ENCODE peak calls at places on chromosomes 7 and 10, in ten cellular contexts. T, Q, H, G, N, R, U, J, Z and W are unnamed samples.

GRCh38 chr7:25762511-25763119 is 389.4 kb upstream of the NFE2L3 start:
- DNase-seq in T (no peak), Q (no peak), H (no peak), G (no peak), N (no peak), R (no peak), U (no peak), J (no peak), Z (no peak), W (no peak)

GRCh38 chr10:37774351-37774750 is 83.1 kb downstream of the ZNF248 start:
- DNase-seq in T (no peak), Q (no peak), H (no peak), G (no peak), N (no peak), R (no peak), U (no peak), J (no peak), Z (no peak), W (no peak)

GRCh38 chr7:88628363-88629085 is 131.0 kb upstream of the ZNF804B start:
- DNase-seq in T (no peak), Q (no peak), H (no peak), G (no peak), N (no peak), R (no peak), U (no peak), J (no peak), Z (no peak), W (no peak)

GRCh38 chr7:157005456-157006204 is 4.8 kb downstream of the MNX1 start:
- DNase-seq in T (no peak), Q (no peak), H (peak), G (no peak), N (no peak), R (no peak), U (peak), J (no peak), Z (no peak), W (no peak)

GRCh38 chr10:112000466-112000865 is 183.1 kb downstream of the GPAM start:
- DNase-seq in T (no peak), Q (no peak), H (peak), G (no peak), N (no peak), R (no peak), U (no peak), J (no peak), Z (no peak), W (no peak)

GRCh38 chr7:82319674-82320118 is 123.9 kb downstream of the CACNA2D1 start:
- DNase-seq in T (no peak), Q (no peak), H (peak), G (peak), N (peak), R (peak), U (no peak), J (peak), Z (peak), W (peak)

GRCh38 chr7:122975341-122975740 is 20.2 kb downstream of the TAS2R16 start:
- DNase-seq in T (no peak), Q (no peak), H (no peak), G (no peak), N (peak), R (no peak), U (no peak), J (peak), Z (peak), W (no peak)

GRCh38 chr7:100022621-100023020 is 7.2 kb downstream of the ZKSCAN1 start:
- DNase-seq in T (no peak), Q (no peak), H (peak), G (peak), N (no peak), R (no peak), U (no peak), J (no peak), Z (no peak), W (no peak)

GRCh38 chr7:158612546-158612945 is 24.9 kb upstream of the PTPRN2 start:
- DNase-seq in T (no peak), Q (no peak), H (no peak), G (no peak), N (no peak), R (no peak), U (no peak), J (no peak), Z (no peak), W (no peak)

GRCh38 chr7:600149-600814 is 80.6 kb upstream of the PDGFA start:
- DNase-seq in T (no peak), Q (no peak), H (peak), G (no peak), N (no peak), R (no peak), U (no peak), J (no peak), Z (no peak), W (peak)

GRCh38 chr7:14821757-14822480 is 80.6 kb downstream of the DGKB start:
- DNase-seq in T (no peak), Q (no peak), H (no peak), G (no peak), N (peak), R (peak), U (no peak), J (no peak), Z (no peak), W (no peak)

GRCh38 chr10:43963379-43963778 is 314.7 kb upstream of the ZNF32 start:
- DNase-seq in T (no peak), Q (no peak), H (peak), G (no peak), N (no peak), R (no peak), U (no peak), J (no peak), Z (no peak), W (no peak)

GRCh38 chr10:120131183-120131582 is 238.7 kb downstream of the SEC23IP start:
- DNase-seq in T (peak), Q (no peak), H (no peak), G (no peak), N (peak), R (peak), U (peak), J (peak), Z (peak), W (no peak)

GRCh38 chr10:77531441-77532001 is 106.1 kb downstream of the KCNMA1 start:
- DNase-seq in T (no peak), Q (no peak), H (peak), G (no peak), N (peak), R (peak), U (no peak), J (peak), Z (peak), W (no peak)

GRCh38 chr10:94997763-94998174 is 59.3 kb downstream of the CYP2C9 start:
- DNase-seq in T (no peak), Q (no peak), H (no peak), G (no peak), N (no peak), R (no peak), U (peak), J (no peak), Z (no peak), W (no peak)

GRCh38 chr7:7672545-7673239 is 32.1 kb downstream of the UMAD1 start:
- DNase-seq in T (no peak), Q (no peak), H (no peak), G (no peak), N (no peak), R (no peak), U (no peak), J (no peak), Z (no peak), W (no peak)

GRCh38 chr7:22551768-22552513 is 52.0 kb upstream of the STEAP1B start:
- DNase-seq in T (no peak), Q (no peak), H (no peak), G (no peak), N (no peak), R (no peak), U (no peak), J (no peak), Z (no peak), W (no peak)

GRCh38 chr7:94444808-94445207 is 50.1 kb downstream of the COL1A2 start:
- DNase-seq in T (no peak), Q (no peak), H (no peak), G (no peak), N (no peak), R (no peak), U (no peak), J (no peak), Z (no peak), W (no peak)

GRCh38 chr7:42614636-42615035 is 297.2 kb downstream of the C7orf25 start:
- DNase-seq in T (no peak), Q (no peak), H (no peak), G (no peak), N (no peak), R (no peak), U (no peak), J (no peak), Z (no peak), W (no peak)

GRCh38 chr7:42621543-42622219 is 290.2 kb downstream of the C7orf25 start:
- DNase-seq in T (no peak), Q (no peak), H (no peak), G (no peak), N (no peak), R (no peak), U (no peak), J (no peak), Z (no peak), W (no peak)

GRCh38 chr7:42617071-42617705 is 294.7 kb downstream of the C7orf25 start:
- DNase-seq in T (no peak), Q (no peak), H (peak), G (no peak), N (no peak), R (no peak), U (no peak), J (no peak), Z (no peak), W (no peak)

GRCh38 chr7:42618649-42619315 is 293.1 kb downstream of the C7orf25 start:
- DNase-seq in T (no peak), Q (no peak), H (no peak), G (no peak), N (no peak), R (no peak), U (no peak), J (no peak), Z (no peak), W (no peak)

GRCh38 chr7:42617781-42618457 is 294.0 kb downstream of the C7orf25 start:
- DNase-seq in T (no peak), Q (no peak), H (no peak), G (no peak), N (no peak), R (no peak), U (peak), J (no peak), Z (peak), W (no peak)
- TF ChIP-seq CTCF in T (no peak), Q (no peak), H (no peak), G (no peak), N (no peak), R (no peak), U (peak), J (no peak), Z (no peak), W (no peak)

DNA sequence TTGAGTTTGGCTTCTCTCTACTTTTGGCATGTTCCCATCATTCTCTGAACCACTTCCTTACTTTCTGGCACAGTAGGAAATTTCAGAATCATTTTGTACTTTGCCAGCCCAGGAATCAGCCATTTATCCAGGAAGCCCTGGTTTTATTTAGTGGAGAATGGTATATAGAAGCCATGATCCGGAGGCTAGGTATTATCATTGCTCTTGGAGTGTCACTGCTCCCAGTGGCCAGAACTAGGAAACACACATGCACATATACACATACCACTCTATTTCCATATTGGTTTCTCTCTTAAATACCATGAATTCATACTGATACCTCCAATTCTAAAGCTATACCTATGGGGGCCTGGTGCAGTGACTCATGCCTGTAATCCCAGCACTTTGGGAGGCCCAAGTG is 36.3 kb downstream of the SUFU start:
- DNase-seq in T (no peak), Q (no peak), H (no peak), G (no peak), N (peak), R (peak), U (no peak), J (no peak), Z (peak), W (no peak)
- TF ChIP-seq CTCF in T (peak), Q (no peak), H (peak), G (no peak), N (peak), R (peak), U (peak), J (peak), Z (peak), W (peak)

GRCh38 chr10:74176380-74177139 is 25.5 kb downstream of the ADK start:
- DNase-seq in T (peak), Q (peak), H (peak), G (peak), N (peak), R (peak), U (peak), J (peak), Z (peak), W (peak)
- TF ChIP-seq CTCF in T (no peak), Q (no peak), H (no peak), G (no peak), N (no peak), R (no peak), U (no peak), J (no peak), Z (no peak), W (no peak)

DNA sequence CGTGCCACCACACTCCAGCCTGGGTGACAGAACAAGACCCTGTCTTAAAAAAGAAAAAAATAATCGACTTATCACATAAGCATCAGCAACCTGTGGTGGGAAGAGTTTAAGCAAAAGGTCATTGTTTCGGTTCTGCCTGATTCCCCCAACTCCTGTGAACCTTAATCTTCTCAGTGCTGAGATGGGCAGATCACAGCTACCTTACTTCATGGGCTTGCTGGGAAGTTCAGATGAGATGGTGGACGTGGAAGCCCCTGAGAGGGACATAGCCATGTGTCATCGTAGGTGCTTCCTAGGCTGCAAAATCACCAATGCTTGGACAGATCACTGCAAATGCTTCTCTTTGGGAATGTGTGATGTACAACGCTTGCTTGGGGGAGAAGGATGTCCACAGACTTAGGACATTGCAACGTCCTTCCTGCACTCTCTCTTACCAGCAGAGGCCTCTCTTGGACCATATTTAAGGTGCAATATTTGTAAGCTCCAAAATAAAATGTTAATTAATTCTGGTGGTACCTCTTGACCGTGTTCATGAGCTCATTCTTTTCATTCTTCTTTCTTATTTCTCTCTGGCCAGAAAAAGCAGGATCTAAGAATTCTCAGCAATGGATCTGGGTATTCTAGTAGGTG is 8.6 kb downstream of the GJD4 start:
- DNase-seq in T (no peak), Q (no peak), H (no peak), G (no peak), N (peak), R (peak), U (no peak), J (no peak), Z (peak), W (no peak)
- TF ChIP-seq CTCF in T (no peak), Q (no peak), H (no peak), G (no peak), N (peak), R (peak), U (peak), J (peak), Z (peak), W (no peak)

GRCh38 chr10:70197235-70197952 is 27.1 kb upstream of the SAR1A start:
- DNase-seq in T (no peak), Q (peak), H (no peak), G (no peak), N (no peak), R (no peak), U (no peak), J (no peak), Z (no peak), W (no peak)
- TF ChIP-seq CTCF in T (no peak), Q (no peak), H (no peak), G (no peak), N (no peak), R (no peak), U (no peak), J (no peak), Z (no peak), W (no peak)

DNA sequence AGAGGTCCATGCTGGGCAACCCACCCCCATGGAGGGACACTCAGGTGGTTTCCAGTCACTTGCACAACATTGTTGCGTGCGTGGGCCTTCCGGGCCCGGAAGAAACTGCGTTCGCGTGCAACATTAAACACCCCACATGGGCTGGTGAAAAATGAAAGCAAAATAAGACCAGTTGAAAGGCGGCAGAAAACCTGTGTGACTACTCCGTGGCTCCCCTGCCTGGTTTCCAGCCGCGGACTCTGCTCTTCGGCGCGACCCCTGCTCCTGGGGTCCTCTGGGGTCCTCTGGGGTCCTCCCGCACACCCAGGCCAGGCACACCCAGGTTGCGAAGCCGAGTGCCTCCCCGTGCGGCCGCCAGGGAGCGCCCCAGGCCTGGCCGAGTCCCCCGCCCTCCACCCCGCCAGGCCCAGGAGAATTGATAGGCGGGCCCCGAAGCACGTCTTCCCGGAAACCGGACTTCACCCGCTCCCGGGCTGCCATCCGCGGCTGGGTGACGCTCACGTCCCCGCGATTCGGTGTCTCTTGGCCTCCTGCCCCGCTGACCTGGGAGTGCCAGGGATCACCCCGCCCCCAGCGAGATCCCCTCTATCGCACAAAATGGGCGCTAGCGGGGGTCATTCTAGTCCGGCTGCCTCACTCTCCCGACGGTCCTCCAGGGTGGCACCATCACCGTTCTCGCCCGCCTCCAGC is 1.9 kb upstream of the SH2D4B start:
- DNase-seq in T (no peak), Q (peak), H (peak), G (no peak), N (no peak), R (peak), U (peak), J (no peak), Z (peak), W (peak)
- TF ChIP-seq CTCF in T (no peak), Q (peak), H (peak), G (peak), N (peak), R (peak), U (peak), J (peak), Z (peak), W (peak)

DNA sequence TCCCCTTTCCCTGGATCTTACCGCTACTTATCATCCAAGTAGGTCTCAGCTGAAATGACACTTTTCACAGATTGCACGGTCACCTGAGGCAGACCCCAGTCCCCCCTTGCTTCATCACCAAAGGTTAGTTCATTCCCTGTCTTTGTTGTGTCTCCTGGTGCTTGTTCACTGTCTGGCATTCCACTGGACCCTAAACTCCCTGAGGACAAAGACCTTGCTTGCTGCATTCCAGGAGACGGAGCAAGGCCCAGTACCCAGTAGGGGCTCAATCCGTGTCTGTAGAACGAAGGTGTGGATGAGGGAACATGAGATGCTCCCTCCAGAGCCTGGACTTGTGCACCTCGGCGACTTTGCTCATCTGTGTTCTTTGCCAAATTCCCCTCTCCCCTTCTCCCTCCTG is 160.0 kb downstream of the RAB11FIP2 start:
- DNase-seq in T (no peak), Q (no peak), H (no peak), G (no peak), N (no peak), R (no peak), U (no peak), J (no peak), Z (no peak), W (no peak)
- TF ChIP-seq CTCF in T (no peak), Q (no peak), H (no peak), G (no peak), N (no peak), R (no peak), U (no peak), J (no peak), Z (no peak), W (no peak)

GRCh38 chr10:113524120-113524519 is 28.7 kb upstream of the HABP2 start:
- DNase-seq in T (no peak), Q (no peak), H (peak), G (no peak), N (no peak), R (no peak), U (peak), J (no peak), Z (no peak), W (no peak)
- TF ChIP-seq CTCF in T (no peak), Q (no peak), H (no peak), G (no peak), N (no peak), R (no peak), U (peak), J (no peak), Z (no peak), W (no peak)

DNA sequence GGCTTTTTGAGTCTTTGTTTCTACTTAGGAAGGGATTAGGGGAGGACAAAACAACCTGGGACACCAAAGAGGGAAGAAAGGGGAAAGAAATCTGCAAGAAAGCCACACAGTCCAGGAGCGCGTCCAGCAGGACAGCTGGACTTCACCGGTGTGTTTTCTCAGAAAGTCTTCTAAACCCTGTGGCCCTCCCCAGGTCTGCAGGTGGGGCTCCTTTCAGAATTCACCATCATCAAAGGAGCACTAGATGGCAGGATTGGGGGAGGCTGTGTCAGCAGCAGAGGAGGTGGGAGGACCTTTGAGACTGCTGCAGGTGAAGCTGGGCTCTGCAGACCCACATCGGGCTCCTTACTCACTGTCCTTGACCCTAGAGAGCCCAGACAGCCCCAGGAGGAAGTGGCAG is 13.9 kb upstream of the DRGX start:
- DNase-seq in T (no peak), Q (no peak), H (no peak), G (no peak), N (no peak), R (no peak), U (no peak), J (no peak), Z (no peak), W (no peak)
- TF ChIP-seq CTCF in T (no peak), Q (no peak), H (no peak), G (no peak), N (no peak), R (no peak), U (peak), J (no peak), Z (no peak), W (no peak)